ENCODE peak calls at places on chromosomes 16 and 17, in ten cellular contexts. R is GM20000, Z is T-cell, X is HTR-8/SVneo, I is AG08395, V is lung, Q is NCI-H460, P is HT1080, F is astrocyte of the cerebellum, W is RWPE1. E is an unnamed sample.

GRCh38 chr17:15422392-15422957 is 44.9 kb downstream of the CDRT4 start:
- DNase-seq in R (no peak), Z (no peak), X (peak), I (no peak), V (no peak), Q (no peak), P (no peak), F (no peak), W (no peak), E (no peak)

GRCh38 chr17:57084802-57085447 is at the start of gene AKAP1:
- DNase-seq in R (peak), Z (peak), X (peak), I (peak), V (peak), Q (peak), P (peak), F (peak), W (peak), E (peak)

GRCh38 chr17:77778636-77779524 is 179.6 kb upstream of the TNRC6C start:
- DNase-seq in R (no peak), Z (no peak), X (no peak), I (peak), V (peak), Q (peak), P (no peak), F (no peak), W (peak), E (no peak)

GRCh38 chr16:72848759-72849664 is 198.9 kb downstream of the ZFHX3 start:
- DNase-seq in R (no peak), Z (no peak), X (peak), I (peak), V (peak), Q (peak), P (peak), F (peak), W (peak), E (peak)

GRCh38 chr17:48970224-48970623 is 1.8 kb upstream of the GIP start:
- DNase-seq in R (no peak), Z (no peak), X (no peak), I (no peak), V (no peak), Q (no peak), P (no peak), F (no peak), W (no peak), E (no peak)

GRCh38 chr17:41724476-41725030 is 9.9 kb downstream of the HAP1 start:
- DNase-seq in R (no peak), Z (no peak), X (no peak), I (no peak), V (no peak), Q (no peak), P (no peak), F (no peak), W (no peak), E (peak)

GRCh38 chr17:9144502-9145233 is 123.4 kb downstream of the NTN1 start:
- DNase-seq in R (no peak), Z (no peak), X (no peak), I (no peak), V (no peak), Q (no peak), P (no peak), F (no peak), W (no peak), E (no peak)

GRCh38 chr16:29170393-29171239 is 185.8 kb downstream of the LAT start:
- DNase-seq in R (no peak), Z (no peak), X (no peak), I (no peak), V (no peak), Q (no peak), P (no peak), F (no peak), W (no peak), E (no peak)

GRCh38 chr16:84294196-84295142 is at the start of gene WFDC1:
- DNase-seq in R (no peak), Z (no peak), X (no peak), I (peak), V (no peak), Q (no peak), P (no peak), F (no peak), W (no peak), E (no peak)

GRCh38 chr17:44585315-44585714 is 28.0 kb downstream of the FZD2 start:
- DNase-seq in R (no peak), Z (no peak), X (no peak), I (no peak), V (no peak), Q (no peak), P (no peak), F (no peak), W (no peak), E (no peak)

E was measured in NCI-H345.